ENCODE peak calls at places on chromosomes 3 and 15, in eight cellular contexts. W is heart left ventricle, O is left ventricle myocardium inferior, G is astrocyte of the spinal cord, U is fibroblast of lung, A is AG04449, E is cardiac fibroblast, B is tibial nerve. H is an unnamed sample.
A peak's percentile ranks its signal among the peaks of the same experiment; 100 is the strongest.

GRCh38 chr3:191105418-191105817 is 93.6 kb upstream of the OSTN start:
- DNase-seq in W (no peak), O (no peak), G (no peak), U (no peak), A (no peak), E (no peak), B (no peak), H (no peak)

GRCh38 chr3:186241910-186242821 is 119.9 kb downstream of the DGKG start:
- DNase-seq in W (peak; percentile 86), O (peak; percentile 74), G (peak; percentile 64), U (peak; percentile 80), A (no peak), E (peak; percentile 74), B (peak; percentile 58), H (peak; percentile 85)

GRCh38 chr3:135896613-135897012 is 68.9 kb upstream of the PPP2R3A start:
- DNase-seq in W (no peak), O (no peak), G (peak; percentile 24), U (no peak), A (no peak), E (no peak), B (no peak), H (no peak)

GRCh38 chr3:158108596-158108995 is 1.3 kb upstream of the RSRC1 start:
- DNase-seq in W (no peak), O (no peak), G (no peak), U (no peak), A (no peak), E (no peak), B (no peak), H (no peak)

GRCh38 chr15:63915888-63916731 is 82.4 kb upstream of the HERC1 start:
- DNase-seq in W (no peak), O (no peak), G (peak; percentile 53), U (peak; percentile 45), A (no peak), E (peak; percentile 55), B (no peak), H (no peak)

GRCh38 chr3:184395320-184395660 is 15.4 kb downstream of the CHRD start:
- DNase-seq in W (no peak), O (no peak), G (no peak), U (no peak), A (no peak), E (no peak), B (no peak), H (no peak)

GRCh38 chr3:102078864-102079808 is 229.8 kb downstream of the NFKBIZ start:
- DNase-seq in W (no peak), O (no peak), G (no peak), U (no peak), A (no peak), E (no peak), B (no peak), H (no peak)

GRCh38 chr3:12423918-12424634 is 60.2 kb upstream of the TSEN2 start:
- DNase-seq in W (no peak), O (no peak), G (peak; percentile 61), U (peak; percentile 77), A (no peak), E (peak; percentile 82), B (no peak), H (no peak)

DNA sequence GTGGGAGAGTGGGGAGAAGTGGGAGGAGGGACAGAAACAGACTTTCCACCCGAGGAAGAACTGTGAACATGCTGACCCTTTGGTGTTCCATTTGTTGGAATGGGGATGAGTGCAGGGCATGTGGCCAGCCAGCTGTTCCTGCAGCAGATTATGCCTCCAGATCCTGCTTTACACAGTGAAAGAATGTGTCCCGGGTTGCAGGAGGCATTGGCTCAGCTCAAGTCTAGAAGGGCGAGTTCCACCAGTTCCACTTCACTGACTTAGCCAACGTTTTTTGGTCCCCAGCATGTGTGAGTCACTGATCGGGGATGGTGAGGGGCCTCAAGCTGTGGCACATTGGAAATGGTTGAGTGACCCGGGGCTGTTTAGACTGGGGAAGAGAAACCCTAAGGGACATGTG is 307.0 kb upstream of the ROPN1 start:
- DNase-seq in W (no peak), O (no peak), G (no peak), U (no peak), A (no peak), E (no peak), B (no peak), H (no peak)
- H3K4me3 ChIP-seq in W (no peak overlapping the region), O (no peak overlapping the region), G (no peak overlapping the region), U (no peak overlapping the region), A (no peak overlapping the region), E (no peak overlapping the region), B (no peak overlapping the region), H (no peak overlapping the region)

GRCh38 chr3:104788807-104789206 is 577.9 kb upstream of the ALCAM start:
- DNase-seq in W (no peak), O (no peak), G (no peak), U (no peak), A (no peak), E (no peak), B (no peak), H (no peak)

GRCh38 chr3:104785966-104786365 is 580.7 kb upstream of the ALCAM start:
- DNase-seq in W (no peak), O (no peak), G (peak; percentile 15), U (peak; percentile 20), A (peak; percentile 5), E (no peak), B (no peak), H (no peak)

DNA sequence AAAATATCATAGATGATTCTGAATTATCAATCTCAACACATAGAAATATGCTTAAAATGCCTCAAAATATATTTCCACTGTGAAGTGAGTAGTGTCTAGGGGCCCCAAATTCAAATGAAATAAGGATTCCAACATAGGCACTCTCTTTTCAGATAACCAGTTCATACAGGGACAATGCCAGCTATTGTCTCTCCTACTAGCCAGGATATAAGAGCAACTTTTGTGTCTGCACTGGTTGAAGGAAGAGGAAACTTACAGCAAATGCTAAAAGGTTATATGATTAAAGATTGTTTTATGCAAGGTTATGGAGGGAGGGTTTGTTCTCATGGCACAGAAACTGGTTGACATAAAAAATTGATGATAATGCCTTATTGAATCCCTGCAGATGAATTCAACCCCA is 579.4 kb upstream of the ALCAM start:
- DNase-seq in W (no peak), O (no peak), G (no peak), U (no peak), A (no peak), E (no peak), B (no peak), H (no peak)
- H3K4me3 ChIP-seq in W (no peak overlapping the region), O (no peak overlapping the region), G (no peak overlapping the region), U (no peak overlapping the region), A (no peak overlapping the region), E (no peak overlapping the region), B (no peak overlapping the region), H (no peak overlapping the region)

GRCh38 chr3:15294914-15295313 is 37.5 kb downstream of the SH3BP5 start:
- DNase-seq in W (no peak), O (no peak), G (no peak), U (no peak), A (no peak), E (no peak), B (peak; percentile 50), H (no peak)

GRCh38 chr3:15290731-15291130 is 41.7 kb downstream of the SH3BP5 start:
- DNase-seq in W (peak; percentile 15), O (no peak), G (no peak), U (no peak), A (no peak), E (no peak), B (no peak), H (no peak)

GRCh38 chr3:15289661-15290060 is 42.7 kb downstream of the SH3BP5 start:
- DNase-seq in W (no peak), O (no peak), G (no peak), U (no peak), A (no peak), E (no peak), B (no peak), H (no peak)

GRCh38 chr3:15292765-15293522 is 39.4 kb downstream of the SH3BP5 start:
- DNase-seq in W (no peak), O (no peak), G (peak; percentile 46), U (peak; percentile 78), A (no peak), E (peak; percentile 83), B (peak; percentile 63), H (peak; percentile 89)

DNA sequence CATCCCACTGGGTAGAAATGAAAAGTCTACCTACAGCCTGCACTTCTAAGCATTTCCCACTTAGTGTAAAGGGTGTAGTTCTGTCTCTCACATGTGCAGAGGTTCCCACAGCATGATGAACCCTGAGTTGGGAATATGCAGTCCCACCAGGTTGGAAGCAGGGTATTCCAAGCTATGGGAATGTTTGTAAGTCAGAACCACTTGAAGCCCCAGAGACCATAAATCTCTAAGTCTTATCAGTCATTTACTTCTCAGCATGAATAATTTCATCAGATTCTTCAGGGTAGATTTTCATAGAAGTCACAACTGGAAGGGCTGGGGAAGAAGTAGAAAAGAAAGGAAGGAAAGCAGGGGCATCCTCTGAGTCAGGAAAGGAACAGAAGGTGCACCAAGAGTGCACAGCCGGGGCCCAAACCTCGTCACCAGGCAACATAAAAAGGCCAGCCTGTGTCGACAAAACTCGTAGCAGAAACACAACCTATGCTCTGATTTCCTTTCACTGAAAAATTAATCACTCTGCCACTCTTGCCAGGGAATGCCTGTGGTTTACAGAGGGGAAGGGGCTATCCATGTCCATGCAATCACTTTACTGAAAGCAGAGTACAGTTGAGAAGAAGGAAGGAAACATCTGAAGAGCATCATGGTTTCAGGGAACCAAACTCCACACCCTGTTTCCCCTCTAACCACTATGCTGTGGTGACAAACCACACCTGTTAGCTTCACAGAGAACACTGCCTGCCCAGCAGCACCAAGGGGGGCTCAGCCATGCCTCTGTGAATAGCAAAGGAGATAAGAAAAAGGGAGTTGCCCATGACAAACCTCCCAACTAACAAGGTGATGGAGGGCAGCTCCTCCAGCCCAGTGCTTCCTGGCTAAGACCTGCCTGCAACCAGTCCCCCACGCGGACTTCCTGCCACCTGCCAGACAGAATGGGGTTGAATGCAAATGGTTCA is 40.5 kb downstream of the SH3BP5 start:
- DNase-seq in W (no peak), O (no peak), G (no peak), U (peak; percentile 42), A (no peak), E (peak; percentile 53), B (no peak), H (no peak)
- H3K4me3 ChIP-seq in W (no peak overlapping the region), O (no peak overlapping the region), G (no peak overlapping the region), U (no peak overlapping the region), A (no peak overlapping the region), E (no peak overlapping the region), B (no peak overlapping the region), H (no peak overlapping the region)

GRCh38 chr15:52651868-52652267 is 27.3 kb downstream of the ATOSA start:
- DNase-seq in W (peak; percentile 69), O (peak; percentile 45), G (peak; percentile 93), U (peak; percentile 93), A (peak; percentile 61), E (peak; percentile 95), B (peak; percentile 63), H (peak; percentile 74)

GRCh38 chr15:52652984-52653383 is 26.2 kb downstream of the ATOSA start:
- DNase-seq in W (no peak), O (no peak), G (peak; percentile 73), U (peak; percentile 76), A (peak; percentile 75), E (peak; percentile 47), B (no peak), H (no peak)

GRCh38 chr15:52649686-52650085 is 29.5 kb downstream of the ATOSA start:
- DNase-seq in W (no peak), O (no peak), G (no peak), U (no peak), A (no peak), E (peak; percentile 34), B (no peak), H (no peak)

GRCh38 chr15:52652286-52652685 is 26.9 kb downstream of the ATOSA start:
- DNase-seq in W (no peak), O (no peak), G (peak; percentile 23), U (no peak), A (no peak), E (no peak), B (no peak), H (no peak)

DNA sequence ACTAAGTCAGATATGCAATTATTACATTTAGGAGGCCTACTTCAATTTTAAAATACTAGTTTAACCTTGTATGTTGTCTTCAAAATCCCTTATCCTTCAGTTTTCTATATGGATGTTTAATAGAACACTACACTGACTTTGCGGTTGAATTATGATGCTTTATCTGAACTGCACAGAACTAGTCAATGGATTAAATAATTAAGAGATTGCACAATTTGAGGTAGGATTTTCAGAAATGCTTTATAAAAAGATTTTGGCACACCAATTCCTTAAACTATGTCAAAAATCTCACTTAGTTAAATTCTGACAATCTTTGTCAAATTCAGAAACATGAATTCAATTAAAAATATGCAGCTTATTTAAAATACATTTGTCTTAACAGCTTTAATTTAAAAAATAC is 28.1 kb downstream of the ATOSA start:
- DNase-seq in W (no peak), O (no peak), G (no peak), U (no peak), A (no peak), E (no peak), B (no peak), H (no peak)
- H3K4me3 ChIP-seq in W (peak overlapping the region; percentile 46), O (peak overlapping the region; percentile 50), G (peak overlapping the region; percentile 47), U (no peak overlapping the region), A (no peak overlapping the region), E (no peak overlapping the region), B (peak overlapping the region; percentile 37), H (peak overlapping the region; percentile 31)

H was measured in right atrium auricular region.